ENCODE peak calls at places on chromosome 1, in six cellular contexts. One of them, this sample, is unnamed.

GRCh38 chr1:107992341-107992740 is 27.4 kb upstream of the VAV3 start:
- DNase-seq in GM20000: no peak
- DNase-seq in cardiac muscle cell: peak; percentile 12
- DNase-seq in bronchial epithelial cell: no peak
- DNase-seq in heart left ventricle: no peak
- DNase-seq in stomach: no peak
- DNase-seq in this sample: no peak

GRCh38 chr1:227742738-227743715 is 7.8 kb downstream of the SNAP47 start:
- DNase-seq in GM20000: no peak
- DNase-seq in cardiac muscle cell: no peak
- DNase-seq in bronchial epithelial cell: no peak
- DNase-seq in heart left ventricle: no peak
- DNase-seq in stomach: no peak
- DNase-seq in this sample: no peak

GRCh38 chr1:231776006-231776707 is 149.6 kb downstream of the DISC1 start:
- DNase-seq in GM20000: no peak
- DNase-seq in cardiac muscle cell: no peak
- DNase-seq in bronchial epithelial cell: no peak
- DNase-seq in heart left ventricle: no peak
- DNase-seq in stomach: no peak
- DNase-seq in this sample: no peak

GRCh38 chr1:13826591-13826990 is 126.6 kb downstream of the PRDM2 start:
- DNase-seq in GM20000: no peak
- DNase-seq in cardiac muscle cell: no peak
- DNase-seq in bronchial epithelial cell: no peak
- DNase-seq in heart left ventricle: no peak
- DNase-seq in stomach: no peak
- DNase-seq in this sample: no peak

GRCh38 chr1:180204231-180204630 is 25.8 kb upstream of the LHX4 start:
- DNase-seq in GM20000: no peak
- DNase-seq in cardiac muscle cell: no peak
- DNase-seq in bronchial epithelial cell: no peak
- DNase-seq in heart left ventricle: no peak
- DNase-seq in stomach: no peak
- DNase-seq in this sample: no peak

GRCh38 chr1:58438468-58438867 is 108.1 kb downstream of the OMA1 start:
- DNase-seq in GM20000: no peak
- DNase-seq in cardiac muscle cell: no peak
- DNase-seq in bronchial epithelial cell: no peak
- DNase-seq in heart left ventricle: peak; percentile 38
- DNase-seq in stomach: no peak
- DNase-seq in this sample: no peak

GRCh38 chr1:167701510-167701909 is 20.3 kb upstream of the MPZL1 start:
- DNase-seq in GM20000: no peak
- DNase-seq in cardiac muscle cell: no peak
- DNase-seq in bronchial epithelial cell: no peak
- DNase-seq in heart left ventricle: no peak
- DNase-seq in stomach: no peak
- DNase-seq in this sample: no peak

GRCh38 chr1:104294259-104294658 is 544.6 kb downstream of the AMY1C start:
- DNase-seq in GM20000: no peak
- DNase-seq in cardiac muscle cell: no peak
- DNase-seq in bronchial epithelial cell: no peak
- DNase-seq in heart left ventricle: no peak
- DNase-seq in stomach: no peak
- DNase-seq in this sample: no peak

GRCh38 chr1:232923739-232924386 is 26.5 kb upstream of the NTPCR start:
- DNase-seq in GM20000: peak; percentile 31
- DNase-seq in cardiac muscle cell: no peak
- DNase-seq in bronchial epithelial cell: peak; percentile 87
- DNase-seq in heart left ventricle: no peak
- DNase-seq in stomach: no peak
- DNase-seq in this sample: no peak

GRCh38 chr1:75614455-75615379 is 3.8 kb upstream of the SLC44A5 start:
- DNase-seq in GM20000: peak; percentile 73
- DNase-seq in cardiac muscle cell: peak; percentile 80
- DNase-seq in bronchial epithelial cell: no peak
- DNase-seq in heart left ventricle: peak; percentile 41
- DNase-seq in stomach: peak; percentile 50
- DNase-seq in this sample: peak; percentile 42

GRCh38 chr1:229947968-229948367 is 119.1 kb upstream of the GALNT2 start:
- DNase-seq in GM20000: no peak
- DNase-seq in cardiac muscle cell: no peak
- DNase-seq in bronchial epithelial cell: peak; percentile 70
- DNase-seq in heart left ventricle: no peak
- DNase-seq in stomach: no peak
- DNase-seq in this sample: no peak

GRCh38 chr1:84755216-84755615 is 65.0 kb upstream of the SSX2IP start:
- DNase-seq in GM20000: no peak
- DNase-seq in cardiac muscle cell: no peak
- DNase-seq in bronchial epithelial cell: no peak
- DNase-seq in heart left ventricle: no peak
- DNase-seq in stomach: no peak
- DNase-seq in this sample: no peak

GRCh38 chr1:206101351-206101750 is 15.8 kb downstream of the AVPR1B start:
- DNase-seq in GM20000: no peak
- DNase-seq in cardiac muscle cell: no peak
- DNase-seq in bronchial epithelial cell: no peak
- DNase-seq in heart left ventricle: no peak
- DNase-seq in stomach: no peak
- DNase-seq in this sample: no peak
- TF ChIP-seq CTCF in GM20000: no peak
- TF ChIP-seq CTCF in cardiac muscle cell: no peak
- TF ChIP-seq CTCF in bronchial epithelial cell: no peak
- TF ChIP-seq CTCF in heart left ventricle: no peak
- TF ChIP-seq CTCF in stomach: no peak
- TF ChIP-seq CTCF in this sample: no peak

GRCh38 chr1:211501671-211502413 is 9.9 kb upstream of the RD3 start:
- DNase-seq in GM20000: no peak
- DNase-seq in cardiac muscle cell: no peak
- DNase-seq in bronchial epithelial cell: no peak
- DNase-seq in heart left ventricle: no peak
- DNase-seq in stomach: no peak
- DNase-seq in this sample: no peak
- TF ChIP-seq CTCF in GM20000: no peak
- TF ChIP-seq CTCF in cardiac muscle cell: no peak
- TF ChIP-seq CTCF in bronchial epithelial cell: no peak
- TF ChIP-seq CTCF in heart left ventricle: no peak
- TF ChIP-seq CTCF in stomach: no peak
- TF ChIP-seq CTCF in this sample: no peak

GRCh38 chr1:3898994-3899775 is 887 bp downstream of the C1orf174 start:
- DNase-seq in GM20000: no peak
- DNase-seq in cardiac muscle cell: peak; percentile 40
- DNase-seq in bronchial epithelial cell: no peak
- DNase-seq in heart left ventricle: no peak
- DNase-seq in stomach: no peak
- DNase-seq in this sample: no peak
- TF ChIP-seq CTCF in GM20000: no peak
- TF ChIP-seq CTCF in cardiac muscle cell: no peak
- TF ChIP-seq CTCF in bronchial epithelial cell: peak; percentile 19
- TF ChIP-seq CTCF in heart left ventricle: no peak
- TF ChIP-seq CTCF in stomach: no peak
- TF ChIP-seq CTCF in this sample: peak; percentile 11

DNA sequence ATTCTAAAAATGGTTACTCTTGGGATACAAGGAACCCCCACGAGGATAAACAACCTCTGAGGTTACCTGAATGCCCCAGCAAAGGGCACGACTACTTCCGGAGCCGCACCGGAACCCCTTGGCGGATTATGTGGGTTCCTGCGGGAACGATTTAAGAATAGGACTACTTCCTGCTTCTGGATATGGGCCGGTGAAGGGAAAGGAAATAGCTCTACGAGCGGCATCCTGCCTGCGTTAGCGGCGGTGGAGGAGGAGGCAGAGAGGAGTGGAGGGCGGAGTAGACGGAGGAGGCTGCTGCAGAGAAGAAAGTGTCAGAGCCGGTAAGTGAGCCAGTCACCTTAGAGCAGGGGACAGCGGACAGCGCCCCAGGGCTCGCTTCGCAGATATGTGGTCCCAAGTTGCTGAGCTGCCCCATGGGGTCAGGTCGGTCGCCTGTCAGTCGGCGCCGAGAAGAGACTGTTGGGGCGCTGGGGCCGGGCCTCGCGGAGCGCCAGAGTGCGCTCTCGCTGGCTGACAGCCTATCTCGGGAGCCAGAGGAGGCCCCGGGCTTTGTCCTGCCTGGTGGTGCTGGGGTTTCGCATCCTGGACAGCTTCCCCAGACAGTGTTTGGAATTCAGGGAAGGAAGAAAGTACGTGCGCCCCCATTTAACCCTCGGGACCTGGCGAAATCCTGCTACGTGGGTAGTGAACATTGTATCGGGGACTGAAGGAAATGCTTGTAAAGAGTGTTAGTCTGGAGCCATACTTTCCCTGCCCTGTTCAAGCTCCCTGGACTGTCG is at the start of gene KLHL20:
- DNase-seq in GM20000: peak; percentile 84
- DNase-seq in cardiac muscle cell: peak; percentile 87
- DNase-seq in bronchial epithelial cell: peak; percentile 81
- DNase-seq in heart left ventricle: peak; percentile 83
- DNase-seq in stomach: peak; percentile 85
- DNase-seq in this sample: peak; percentile 86
- TF ChIP-seq CTCF in GM20000: no peak
- TF ChIP-seq CTCF in cardiac muscle cell: peak; percentile 6
- TF ChIP-seq CTCF in bronchial epithelial cell: peak; percentile 4
- TF ChIP-seq CTCF in heart left ventricle: no peak
- TF ChIP-seq CTCF in stomach: no peak
- TF ChIP-seq CTCF in this sample: peak; percentile 7

This sample was measured in GM10248.